ENCODE peak calls at places on chromosome 2, in five cellular contexts. One of them, this sample, is unnamed.

GRCh38 chr2:174120346-174120745 is 128.0 kb downstream of the OLA1 start:
- DNase-seq in H1: no peak
- DNase-seq in trophoblast cell: no peak
- DNase-seq in neuronal stem cell: no peak
- DNase-seq in IMR-90: peak; percentile 47
- DNase-seq in this sample: peak; percentile 42

GRCh38 chr2:101327863-101328394 is 19.4 kb upstream of the RNF149 start:
- DNase-seq in IMR-90: no peak
- DNase-seq in trophoblast cell: peak; percentile 99
- DNase-seq in H1: no peak
- DNase-seq in neuronal stem cell: no peak
- DNase-seq in this sample: no peak

GRCh38 chr2:609520-610280 is 67.5 kb downstream of the TMEM18 start:
- DNase-seq in neuronal stem cell: no peak
- DNase-seq in trophoblast cell: no peak
- DNase-seq in IMR-90: no peak
- DNase-seq in H1: no peak
- DNase-seq in this sample: no peak

GRCh38 chr2:46984642-46985476 is 69.3 kb upstream of the MCFD2 start:
- DNase-seq in H1: no peak
- DNase-seq in IMR-90: peak; percentile 97
- DNase-seq in trophoblast cell: peak; percentile 90
- DNase-seq in neuronal stem cell: no peak
- DNase-seq in this sample: peak; percentile 95

GRCh38 chr2:106852103-106852502 is 33.9 kb downstream of the ST6GAL2 start:
- DNase-seq in IMR-90: no peak
- DNase-seq in H1: peak; percentile 50
- DNase-seq in neuronal stem cell: peak; percentile 51
- DNase-seq in trophoblast cell: no peak
- DNase-seq in this sample: no peak

GRCh38 chr2:101151141-101151858 is at the start of gene TBC1D8:
- DNase-seq in trophoblast cell: peak; percentile 87
- DNase-seq in H1: no peak
- DNase-seq in neuronal stem cell: peak; percentile 76
- DNase-seq in IMR-90: peak; percentile 68
- DNase-seq in this sample: peak; percentile 84

GRCh38 chr2:127093648-127094210 is 13.2 kb downstream of the BIN1 start:
- DNase-seq in H1: no peak
- DNase-seq in neuronal stem cell: no peak
- DNase-seq in trophoblast cell: no peak
- DNase-seq in IMR-90: no peak
- DNase-seq in this sample: no peak

GRCh38 chr2:84906900-84907714 is 1.7 kb downstream of the TMSB10 start:
- DNase-seq in IMR-90: peak; percentile 75
- DNase-seq in H1: no peak
- DNase-seq in trophoblast cell: peak; percentile 88
- DNase-seq in neuronal stem cell: peak; percentile 61
- DNase-seq in this sample: peak; percentile 83

GRCh38 chr2:212723226-212723625 is 184.6 kb upstream of the ERBB4 start:
- DNase-seq in trophoblast cell: no peak
- DNase-seq in H1: no peak
- DNase-seq in IMR-90: peak; percentile 62
- DNase-seq in neuronal stem cell: no peak
- DNase-seq in this sample: no peak

GRCh38 chr2:207231106-207231860 is 65.5 kb upstream of the KLF7 start:
- DNase-seq in trophoblast cell: no peak
- DNase-seq in IMR-90: no peak
- DNase-seq in H1: no peak
- DNase-seq in neuronal stem cell: no peak
- DNase-seq in this sample: no peak

GRCh38 chr2:186530314-186530713 is 44.3 kb downstream of the ZC3H15 start:
- DNase-seq in H1: no peak
- DNase-seq in neuronal stem cell: no peak
- DNase-seq in trophoblast cell: peak; percentile 25
- DNase-seq in IMR-90: no peak
- DNase-seq in this sample: no peak

GRCh38 chr2:159010963-159011362 is 42.5 kb downstream of the TANC1 start:
- DNase-seq in trophoblast cell: no peak
- DNase-seq in neuronal stem cell: no peak
- DNase-seq in IMR-90: peak; percentile 69
- DNase-seq in H1: no peak
- DNase-seq in this sample: peak; percentile 38

GRCh38 chr2:160417745-160418397 is 75.7 kb downstream of the RBMS1 start:
- DNase-seq in trophoblast cell: no peak
- DNase-seq in neuronal stem cell: no peak
- DNase-seq in H1: no peak
- DNase-seq in IMR-90: peak; percentile 95
- DNase-seq in this sample: peak; percentile 96

GRCh38 chr2:147236601-147237000 is 608.2 kb upstream of the ACVR2A start:
- DNase-seq in neuronal stem cell: no peak
- DNase-seq in H1: no peak
- DNase-seq in IMR-90: no peak
- DNase-seq in trophoblast cell: no peak
- DNase-seq in this sample: no peak

GRCh38 chr2:196242131-196242620 is 70.8 kb upstream of the STK17B start:
- DNase-seq in neuronal stem cell: no peak
- DNase-seq in trophoblast cell: peak; percentile 54
- DNase-seq in H1: no peak
- DNase-seq in IMR-90: peak; percentile 71
- DNase-seq in this sample: peak; percentile 68

GRCh38 chr2:26503238-26503880 is 25.4 kb upstream of the OTOF start:
- DNase-seq in trophoblast cell: peak; percentile 61
- DNase-seq in IMR-90: peak; percentile 11
- DNase-seq in H1: peak; percentile 58
- DNase-seq in neuronal stem cell: peak; percentile 81
- DNase-seq in this sample: peak; percentile 45

GRCh38 chr2:120513776-120514357 is 167.9 kb downstream of the INHBB start:
- DNase-seq in IMR-90: no peak
- DNase-seq in neuronal stem cell: no peak
- DNase-seq in H1: no peak
- DNase-seq in trophoblast cell: no peak
- DNase-seq in this sample: no peak

GRCh38 chr2:120509991-120510735 is 164.2 kb downstream of the INHBB start:
- DNase-seq in neuronal stem cell: no peak
- DNase-seq in IMR-90: no peak
- DNase-seq in trophoblast cell: no peak
- DNase-seq in H1: no peak
- DNase-seq in this sample: no peak

GRCh38 chr2:120510751-120511395 is 164.9 kb downstream of the INHBB start:
- DNase-seq in IMR-90: no peak
- DNase-seq in trophoblast cell: no peak
- DNase-seq in H1: no peak
- DNase-seq in neuronal stem cell: no peak
- DNase-seq in this sample: no peak

GRCh38 chr2:120512321-120512710 is 166.4 kb downstream of the INHBB start:
- DNase-seq in neuronal stem cell: no peak
- DNase-seq in trophoblast cell: no peak
- DNase-seq in H1: no peak
- DNase-seq in IMR-90: no peak
- DNase-seq in this sample: no peak

DNA sequence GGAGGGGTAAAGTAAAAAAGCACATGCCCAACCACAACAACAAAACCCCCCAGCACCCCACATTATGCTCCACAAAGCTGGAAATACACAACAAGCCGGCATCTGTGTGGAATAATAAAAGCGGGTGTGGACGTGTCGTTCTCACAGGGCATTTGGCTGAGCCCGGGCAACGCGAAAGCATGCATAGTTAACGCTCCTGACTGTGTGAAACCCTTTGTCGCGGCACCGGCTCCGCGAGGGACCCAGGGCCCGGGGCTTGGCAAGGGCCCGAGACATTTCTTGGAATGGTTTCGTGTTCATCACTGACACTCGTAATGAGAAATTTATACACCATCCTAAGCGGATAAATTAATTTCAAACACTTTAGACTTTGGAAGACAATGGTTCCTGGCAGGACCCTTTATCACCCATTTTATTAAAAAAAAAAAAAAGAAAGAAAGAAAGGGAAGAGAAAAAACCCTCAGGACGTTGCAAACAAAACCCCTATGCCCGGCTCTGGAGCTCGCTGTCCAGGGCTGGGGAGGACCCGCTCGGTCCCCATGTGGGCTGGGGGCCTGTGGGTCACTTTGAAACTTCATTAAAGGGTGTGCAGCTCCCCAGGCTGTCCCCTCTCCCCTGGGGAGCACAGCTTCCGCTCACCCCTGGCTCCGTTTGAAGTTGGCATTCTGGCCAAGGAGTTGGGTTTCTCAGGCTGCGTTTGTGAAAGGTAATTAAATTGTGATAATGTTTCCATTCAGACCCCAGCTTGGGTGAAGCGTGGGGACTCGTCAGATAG is 165.8 kb downstream of the INHBB start:
- DNase-seq in IMR-90: no peak
- DNase-seq in neuronal stem cell: no peak
- DNase-seq in trophoblast cell: no peak
- DNase-seq in H1: no peak
- DNase-seq in this sample: no peak
- H2BK120ac ChIP-seq in IMR-90: no peak overlapping the region
- H2BK120ac ChIP-seq in neuronal stem cell: peak overlapping the region; percentile 61
- H2BK120ac ChIP-seq in trophoblast cell: no peak overlapping the region
- H2BK120ac ChIP-seq in H1: no peak overlapping the region
- H2BK120ac ChIP-seq in this sample: no peak overlapping the region

GRCh38 chr2:120343100-120343432 is 2.9 kb upstream of the INHBB start:
- DNase-seq in neuronal stem cell: no peak
- DNase-seq in IMR-90: no peak
- DNase-seq in trophoblast cell: no peak
- DNase-seq in H1: no peak
- DNase-seq in this sample: no peak

GRCh38 chr2:120341977-120342376 is 4.0 kb upstream of the INHBB start:
- DNase-seq in trophoblast cell: no peak
- DNase-seq in H1: no peak
- DNase-seq in IMR-90: no peak
- DNase-seq in neuronal stem cell: no peak
- DNase-seq in this sample: no peak

GRCh38 chr2:120343433-120344105 is 2.4 kb upstream of the INHBB start:
- DNase-seq in trophoblast cell: peak; percentile 84
- DNase-seq in H1: peak; percentile 71
- DNase-seq in neuronal stem cell: peak; percentile 75
- DNase-seq in IMR-90: peak; percentile 68
- DNase-seq in this sample: peak; percentile 68

GRCh38 chr2:120344214-120344990 is 1.5 kb upstream of the INHBB start:
- DNase-seq in neuronal stem cell: no peak
- DNase-seq in IMR-90: no peak
- DNase-seq in H1: no peak
- DNase-seq in trophoblast cell: no peak
- DNase-seq in this sample: no peak

DNA sequence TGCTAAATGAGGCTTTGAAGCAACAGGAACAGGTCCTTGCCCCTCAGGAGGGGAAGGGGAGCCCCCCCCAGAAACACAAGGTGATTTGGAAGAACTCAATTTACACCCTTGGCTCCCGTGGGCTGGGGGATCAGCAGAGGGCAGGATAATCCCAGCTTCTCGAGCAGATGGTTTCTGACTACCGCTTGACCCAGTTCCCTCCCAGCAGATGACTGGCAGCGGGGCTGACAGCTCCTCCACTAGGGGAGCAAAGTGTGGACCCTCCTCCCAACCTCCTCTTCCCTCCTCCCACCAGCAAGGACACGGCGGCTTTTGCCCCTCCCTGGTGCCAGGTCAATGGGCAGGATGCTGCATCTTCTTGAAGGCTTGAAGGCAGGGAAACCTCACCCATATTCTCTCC is 3.5 kb upstream of the INHBB start:
- DNase-seq in neuronal stem cell: no peak
- DNase-seq in H1: no peak
- DNase-seq in trophoblast cell: no peak
- DNase-seq in IMR-90: no peak
- DNase-seq in this sample: no peak
- H3K4me3 ChIP-seq in neuronal stem cell: no peak overlapping the region
- H3K4me3 ChIP-seq in H1: no peak overlapping the region
- H3K4me3 ChIP-seq in trophoblast cell: no peak overlapping the region
- H3K4me3 ChIP-seq in IMR-90: no peak overlapping the region
- H3K4me3 ChIP-seq in this sample: no peak overlapping the region

GRCh38 chr2:98736464-98736889 is 5.5 kb upstream of the MGAT4A start:
- DNase-seq in H1: no peak
- DNase-seq in IMR-90: no peak
- DNase-seq in trophoblast cell: peak; percentile 92
- DNase-seq in neuronal stem cell: no peak
- DNase-seq in this sample: peak; percentile 44

GRCh38 chr2:98734823-98735260 is 3.9 kb upstream of the MGAT4A start:
- DNase-seq in IMR-90: no peak
- DNase-seq in neuronal stem cell: no peak
- DNase-seq in trophoblast cell: peak; percentile 48
- DNase-seq in H1: no peak
- DNase-seq in this sample: no peak

GRCh38 chr2:98737848-98738247 is 6.9 kb upstream of the MGAT4A start:
- DNase-seq in neuronal stem cell: no peak
- DNase-seq in IMR-90: no peak
- DNase-seq in trophoblast cell: no peak
- DNase-seq in H1: no peak
- DNase-seq in this sample: no peak

GRCh38 chr2:98738304-98738703 is 7.4 kb upstream of the MGAT4A start:
- DNase-seq in H1: no peak
- DNase-seq in IMR-90: no peak
- DNase-seq in neuronal stem cell: no peak
- DNase-seq in trophoblast cell: no peak
- DNase-seq in this sample: no peak

DNA sequence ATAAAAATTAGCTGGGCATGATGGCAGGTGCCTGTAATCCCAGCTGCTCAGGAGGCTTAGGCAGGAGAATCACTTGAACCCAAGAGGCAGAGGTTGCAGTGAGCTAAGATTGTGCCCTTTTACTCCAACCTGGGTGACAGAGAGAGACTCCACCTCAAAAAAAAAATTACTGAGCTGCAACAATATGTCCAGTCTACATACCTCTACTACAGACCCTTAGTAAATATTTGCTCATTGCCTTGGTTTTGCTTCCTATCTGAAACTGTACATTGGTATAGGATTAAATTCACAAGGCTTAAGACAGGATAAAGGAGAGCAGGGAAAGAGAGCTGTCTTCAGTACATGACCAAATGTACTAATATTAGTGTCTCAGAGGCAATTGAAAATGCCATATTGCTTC is 8.1 kb upstream of the MGAT4A start:
- DNase-seq in neuronal stem cell: no peak
- DNase-seq in IMR-90: no peak
- DNase-seq in H1: no peak
- DNase-seq in trophoblast cell: no peak
- DNase-seq in this sample: no peak
- H2AFZ ChIP-seq in neuronal stem cell: no peak overlapping the region
- H2AFZ ChIP-seq in IMR-90: no peak overlapping the region
- H2AFZ ChIP-seq in H1: no peak overlapping the region
- H2AFZ ChIP-seq in trophoblast cell: no peak overlapping the region
- H2AFZ ChIP-seq in this sample: no peak overlapping the region

DNA sequence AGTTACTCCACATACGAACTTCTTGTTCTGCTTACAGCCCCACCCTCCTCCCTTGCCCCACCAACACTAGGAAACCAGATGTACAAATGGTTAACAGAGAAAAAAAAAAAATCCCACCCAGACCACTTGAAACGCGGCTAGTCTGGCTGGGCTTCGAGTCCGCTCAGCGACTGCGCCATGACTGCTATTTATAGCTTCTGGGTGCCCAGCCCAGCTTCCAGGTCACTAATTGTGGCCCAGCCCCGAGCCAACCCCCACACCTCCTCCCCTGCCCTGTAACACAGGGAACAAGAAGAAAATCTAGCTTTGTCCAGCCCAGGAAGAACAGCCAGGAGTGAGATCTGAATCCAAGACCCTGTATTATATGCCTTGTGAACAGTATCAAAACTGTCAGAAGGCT is 47.1 kb upstream of the IHH start:
- DNase-seq in neuronal stem cell: no peak
- DNase-seq in IMR-90: no peak
- DNase-seq in trophoblast cell: no peak
- DNase-seq in H1: no peak
- DNase-seq in this sample: no peak
- H2BK120ac ChIP-seq in neuronal stem cell: no peak overlapping the region
- H2BK120ac ChIP-seq in IMR-90: no peak overlapping the region
- H2BK120ac ChIP-seq in trophoblast cell: no peak overlapping the region
- H2BK120ac ChIP-seq in H1: no peak overlapping the region
- H2BK120ac ChIP-seq in this sample: no peak overlapping the region